ENCODE peak calls at places on chromosomes 12 and 14, in seven cellular contexts. L, I, A, G, D, V and X are unnamed samples.

GRCh38 chr12:112097641-112098040 is 10.9 kb downstream of the NAA25 start:
- DNase-seq in I (no peak), V (no peak), D (no peak), L (no peak), G (no peak), A (no peak), X (no peak)

GRCh38 chr12:70083677-70084020 is 159.6 kb upstream of the CNOT2 start:
- DNase-seq in I (no peak), G (no peak), L (no peak), A (no peak), D (no peak), V (no peak), X (no peak)

GRCh38 chr12:6547987-6548386 is 7.9 kb downstream of the IFFO1 start:
- DNase-seq in V (peak; percentile 27), D (no peak), A (no peak), L (no peak), G (no peak), I (no peak), X (no peak)

GRCh38 chr12:15863984-15864383 is 18.2 kb upstream of the STRAP start:
- DNase-seq in V (no peak), A (no peak), G (no peak), L (no peak), I (peak; percentile 88), D (no peak), X (no peak)

GRCh38 chr14:94213021-94213420 is 38.9 kb downstream of the PPP4R4 start:
- DNase-seq in L (no peak), G (no peak), A (no peak), V (no peak), I (peak; percentile 71), D (no peak), X (no peak)

GRCh38 chr12:3152013-3152412 is 74.8 kb downstream of the TSPAN9 start:
- DNase-seq in G (no peak), V (peak; percentile 76), L (no peak), D (no peak), A (no peak), I (no peak), X (peak; percentile 44)

GRCh38 chr14:100159107-100159864 is at the start of gene DEGS2:
- DNase-seq in I (no peak), D (peak; percentile 54), V (peak; percentile 79), L (peak; percentile 59), G (no peak), A (no peak), X (no peak)

GRCh38 chr12:16076553-16076952 is 165.4 kb downstream of the DERA start:
- DNase-seq in D (no peak), G (no peak), I (peak; percentile 64), V (peak; percentile 45), L (peak; percentile 34), A (no peak), X (no peak)

GRCh38 chr12:45914090-45914489 is 76.3 kb downstream of the SCAF11 start:
- DNase-seq in A (no peak), L (no peak), G (no peak), I (peak; percentile 30), D (no peak), V (no peak), X (no peak)

GRCh38 chr14:102590667-102591099 is 1.8 kb upstream of the RCOR1 start:
- DNase-seq in D (peak; percentile 30), L (peak; percentile 72), A (no peak), G (peak; percentile 63), I (peak; percentile 45), V (peak; percentile 83), X (peak; percentile 65)

GRCh38 chr12:65327207-65328076 is 49.0 kb downstream of the MSRB3 start:
- DNase-seq in D (no peak), I (no peak), V (no peak), L (no peak), G (no peak), A (no peak), X (no peak)

GRCh38 chr12:43551271-43551970 is 582 bp downstream of the ADAMTS20 start:
- DNase-seq in G (no peak), L (no peak), A (no peak), V (peak; percentile 57), I (no peak), D (no peak), X (peak; percentile 51)

GRCh38 chr12:43556057-43556456 is 4.1 kb upstream of the ADAMTS20 start:
- DNase-seq in L (no peak), A (no peak), V (no peak), I (no peak), G (no peak), D (no peak), X (no peak)

GRCh38 chr12:43550831-43551270 is 1.2 kb downstream of the ADAMTS20 start:
- DNase-seq in I (no peak), D (no peak), A (no peak), L (no peak), G (no peak), V (peak; percentile 48), X (peak; percentile 40)

GRCh38 chr12:43551971-43552559 is at the start of gene ADAMTS20:
- DNase-seq in V (peak; percentile 97), A (no peak), L (no peak), D (no peak), G (peak; percentile 55), I (no peak), X (peak; percentile 91)
- TF ChIP-seq CTCF in V (peak; percentile 68), A (no peak), L (no peak), D (no peak), G (peak; percentile 17), I (no peak), X (peak; percentile 63)

DNA sequence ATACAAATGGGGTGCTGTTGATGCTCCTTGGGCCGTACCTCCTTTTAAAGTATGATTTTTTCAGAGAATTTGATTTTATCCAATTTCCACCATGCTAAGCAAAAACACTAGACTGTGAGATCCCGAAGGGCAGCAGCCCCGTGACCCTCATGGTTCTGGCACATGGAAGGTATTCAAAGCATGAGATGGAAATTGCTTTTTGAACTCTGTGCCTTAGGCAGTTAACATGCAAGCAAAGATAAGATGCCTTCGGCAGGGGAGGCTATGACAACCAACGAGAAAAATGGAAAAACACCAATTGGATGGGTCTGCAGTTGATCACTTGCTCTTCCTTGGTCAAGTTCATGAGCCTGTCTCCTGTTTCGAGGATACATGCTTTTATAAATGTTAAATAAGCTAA is 120.8 kb upstream of the DIO3 start:
- DNase-seq in V (no peak), D (no peak), I (no peak), G (no peak), A (no peak), L (no peak), X (no peak)
- TF ChIP-seq CTCF in V (no peak), D (no peak), I (no peak), G (no peak), A (no peak), L (no peak), X (no peak)

GRCh38 chr12:42588981-42589464 is 523 bp downstream of the PRICKLE1 start:
- DNase-seq in D (peak; percentile 41), L (peak; percentile 56), I (peak; percentile 64), V (peak; percentile 76), A (peak; percentile 12), G (peak; percentile 85), X (peak; percentile 71)

GRCh38 chr12:42588308-42588836 is 1.2 kb downstream of the PRICKLE1 start:
- DNase-seq in A (no peak), V (no peak), I (no peak), D (no peak), G (peak; percentile 35), L (no peak), X (no peak)

GRCh38 chr12:42589465-42590323 is at the start of gene PRICKLE1:
- DNase-seq in D (no peak), I (peak; percentile 65), A (no peak), G (peak; percentile 74), V (peak; percentile 46), L (peak; percentile 48), X (peak; percentile 73)

GRCh38 chr12:42587564-42588307 is 1.8 kb downstream of the PRICKLE1 start:
- DNase-seq in V (no peak), D (no peak), A (no peak), L (no peak), G (peak; percentile 30), I (no peak), X (peak; percentile 47)

DNA sequence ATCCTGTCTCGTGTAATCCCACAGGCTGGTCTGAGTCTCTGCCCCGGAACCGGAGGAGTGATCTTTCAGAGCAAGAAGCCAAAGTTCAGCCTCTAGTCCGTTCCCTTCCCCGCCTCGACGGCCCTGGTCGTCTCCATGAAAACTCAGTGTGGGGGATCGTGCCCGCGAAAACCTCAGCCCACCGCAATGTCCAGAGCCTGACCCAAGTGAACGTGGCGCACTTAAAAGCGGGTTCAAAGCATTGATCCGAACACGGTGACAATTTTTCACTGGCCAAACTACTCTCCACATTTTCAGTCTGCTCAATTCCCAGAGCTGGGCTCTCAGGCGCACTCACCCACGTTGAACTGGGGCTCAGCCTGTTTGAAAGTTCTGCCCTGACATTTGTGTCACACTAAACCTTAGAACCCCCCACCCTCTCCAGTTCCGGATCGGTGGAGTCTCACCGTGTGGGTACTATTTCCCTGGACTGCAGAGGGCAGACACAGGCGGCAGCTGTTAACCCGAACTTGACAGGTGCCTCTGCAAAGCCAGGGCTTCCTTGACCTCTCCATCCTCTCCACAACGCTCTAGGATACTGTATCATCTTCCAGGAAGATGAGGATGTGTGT is 883 bp upstream of the PRICKLE1 start:
- DNase-seq in L (peak; percentile 17), A (no peak), G (peak; percentile 44), V (peak; percentile 51), I (peak; percentile 40), D (no peak), X (peak; percentile 22)
- TF ChIP-seq CTCF in L (no peak), A (no peak), G (peak; percentile 24), V (peak; percentile 23), I (no peak), D (no peak), X (no peak)

GRCh38 chr14:44657688-44658388 is 150.8 kb upstream of the FSCB start:
- DNase-seq in D (no peak), L (no peak), G (no peak), I (peak; percentile 8), A (no peak), V (no peak), X (no peak)
- TF ChIP-seq CTCF in D (no peak), L (no peak), G (no peak), I (no peak), A (peak; percentile 59), V (peak; percentile 68), X (no peak)

DNA sequence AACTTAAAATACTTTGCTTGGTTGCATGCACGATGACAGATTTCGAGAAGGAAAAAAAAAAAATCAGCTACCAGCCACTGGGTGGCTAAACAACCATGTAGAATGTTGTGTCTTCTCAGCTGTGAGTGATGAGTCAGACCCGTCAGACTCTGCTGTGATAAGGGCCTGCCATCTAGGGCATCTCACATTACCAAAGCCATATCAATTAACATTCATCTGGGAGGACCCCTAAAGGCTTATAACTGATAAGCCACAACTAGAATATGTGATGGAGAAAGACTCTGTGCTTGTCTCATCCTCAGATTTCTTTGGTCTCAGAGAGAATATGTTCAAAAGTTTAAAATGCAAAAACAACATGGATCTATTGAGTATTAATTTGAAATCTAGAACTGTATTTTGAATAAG is 111.5 kb downstream of the PAX9 start:
- DNase-seq in V (no peak), G (no peak), D (no peak), L (peak; percentile 10), A (no peak), I (peak; percentile 26), X (no peak)
- TF ChIP-seq CTCF in V (peak; percentile 52), G (no peak), D (no peak), L (no peak), A (no peak), I (peak; percentile 0), X (peak; percentile 13)

GRCh38 chr12:14238224-14238792 is 127.2 kb upstream of the ATF7IP start:
- DNase-seq in L (no peak), I (peak; percentile 40), A (no peak), G (no peak), D (no peak), V (no peak), X (no peak)
- TF ChIP-seq CTCF in L (peak; percentile 35), I (peak; percentile 24), A (peak; percentile 71), G (peak; percentile 52), D (peak; percentile 61), V (peak; percentile 87), X (peak; percentile 67)